ENCODE peak calls at places on chromosomes 11 and 22, in five cellular contexts. One of them, this sample, is unnamed.
A peak's percentile ranks its signal among the peaks of the same experiment; 100 is the strongest.

GRCh38 chr11:104999716-105000115 is 23.3 kb downstream of the CASP5 start:
- DNase-seq in AG04449: no peak
- DNase-seq in pancreas: no peak
- DNase-seq in NT2/D1: no peak
- DNase-seq in H7: no peak
- DNase-seq in this sample: no peak

GRCh38 chr11:12128191-12128841 is 17.9 kb downstream of the MICAL2 start:
- DNase-seq in AG04449: no peak
- DNase-seq in NT2/D1: no peak
- DNase-seq in H7: no peak
- DNase-seq in pancreas: no peak
- DNase-seq in this sample: no peak

GRCh38 chr11:111585371-111585770 is 16.9 kb upstream of the SIK2 start:
- DNase-seq in H7: no peak
- DNase-seq in NT2/D1: no peak
- DNase-seq in pancreas: no peak
- DNase-seq in AG04449: peak; percentile 34
- DNase-seq in this sample: no peak

GRCh38 chr11:83033367-83033766 is 38.3 kb downstream of the RAB30 start:
- DNase-seq in NT2/D1: no peak
- DNase-seq in pancreas: no peak
- DNase-seq in H7: no peak
- DNase-seq in AG04449: no peak
- DNase-seq in this sample: no peak

GRCh38 chr22:38456841-38457699 is 2.1 kb upstream of the KCNJ4 start:
- DNase-seq in pancreas: no peak
- DNase-seq in NT2/D1: no peak
- DNase-seq in H7: no peak
- DNase-seq in AG04449: no peak
- DNase-seq in this sample: no peak

GRCh38 chr11:10906521-10906920 is 48.7 kb upstream of the ZBED5 start:
- DNase-seq in NT2/D1: no peak
- DNase-seq in AG04449: no peak
- DNase-seq in pancreas: no peak
- DNase-seq in H7: no peak
- DNase-seq in this sample: peak; percentile 56

GRCh38 chr11:131297441-131297840 is 73.0 kb upstream of the NTM start:
- DNase-seq in H7: peak; percentile 18
- DNase-seq in AG04449: no peak
- DNase-seq in pancreas: no peak
- DNase-seq in NT2/D1: no peak
- DNase-seq in this sample: no peak

GRCh38 chr11:131684111-131685060 is 314.0 kb downstream of the NTM start:
- DNase-seq in AG04449: no peak
- DNase-seq in NT2/D1: no peak
- DNase-seq in H7: no peak
- DNase-seq in pancreas: no peak
- DNase-seq in this sample: no peak

GRCh38 chr11:37449146-37449545 is 851.1 kb upstream of the RAG2 start:
- DNase-seq in AG04449: peak; percentile 16
- DNase-seq in H7: peak; percentile 6
- DNase-seq in pancreas: no peak
- DNase-seq in NT2/D1: peak; percentile 44
- DNase-seq in this sample: peak; percentile 15

GRCh38 chr11:45885921-45886721 is 670 bp downstream of the MAPK8IP1 start:
- DNase-seq in H7: peak; percentile 93
- DNase-seq in NT2/D1: no peak
- DNase-seq in pancreas: peak; percentile 80
- DNase-seq in AG04449: no peak
- DNase-seq in this sample: no peak

GRCh38 chr11:85948884-85949283 is 93.7 kb downstream of the CCDC83 start:
- DNase-seq in NT2/D1: no peak
- DNase-seq in AG04449: no peak
- DNase-seq in pancreas: no peak
- DNase-seq in H7: no peak
- DNase-seq in this sample: no peak

GRCh38 chr11:78613053-78613813 is 38.6 kb upstream of the NARS2 start:
- DNase-seq in pancreas: no peak
- DNase-seq in NT2/D1: no peak
- DNase-seq in H7: no peak
- DNase-seq in AG04449: no peak
- DNase-seq in this sample: no peak

GRCh38 chr11:43944761-43945311 is 2.4 kb downstream of the C11orf96 start:
- DNase-seq in H7: peak; percentile 94
- DNase-seq in AG04449: no peak
- DNase-seq in NT2/D1: no peak
- DNase-seq in pancreas: peak; percentile 86
- DNase-seq in this sample: no peak

GRCh38 chr11:35555238-35555887 is 29.9 kb upstream of the PAMR1 start:
- DNase-seq in pancreas: no peak
- DNase-seq in H7: no peak
- DNase-seq in NT2/D1: no peak
- DNase-seq in AG04449: no peak
- DNase-seq in this sample: no peak

GRCh38 chr22:46618667-46619066 is 1.5 kb upstream of the GRAMD4 start:
- DNase-seq in AG04449: no peak
- DNase-seq in pancreas: no peak
- DNase-seq in H7: no peak
- DNase-seq in NT2/D1: no peak
- DNase-seq in this sample: no peak

GRCh38 chr11:111206472-111206871 is 39.1 kb upstream of the POU2AF2 start:
- DNase-seq in pancreas: no peak
- DNase-seq in AG04449: peak; percentile 38
- DNase-seq in NT2/D1: no peak
- DNase-seq in H7: no peak
- DNase-seq in this sample: peak; percentile 8

GRCh38 chr11:72123117-72123653 is 10.7 kb upstream of the ANAPC15 start:
- DNase-seq in NT2/D1: no peak
- DNase-seq in AG04449: no peak
- DNase-seq in H7: no peak
- DNase-seq in pancreas: no peak
- DNase-seq in this sample: no peak

GRCh38 chr11:1039481-1040427 is 3.2 kb upstream of the MUC6 start:
- DNase-seq in NT2/D1: no peak
- DNase-seq in pancreas: peak; percentile 90
- DNase-seq in AG04449: no peak
- DNase-seq in H7: no peak
- DNase-seq in this sample: no peak

GRCh38 chr11:119486691-119487259 is 63.8 kb upstream of the THY1 start:
- DNase-seq in pancreas: no peak
- DNase-seq in AG04449: no peak
- DNase-seq in NT2/D1: no peak
- DNase-seq in H7: no peak
- DNase-seq in this sample: no peak

GRCh38 chr11:85394288-85394687 is 232.9 kb downstream of the DLG2 start:
- DNase-seq in NT2/D1: no peak
- DNase-seq in AG04449: no peak
- DNase-seq in H7: no peak
- DNase-seq in pancreas: no peak
- DNase-seq in this sample: no peak

GRCh38 chr11:114258696-114259095 is 37.5 kb upstream of the NNMT start:
- DNase-seq in H7: peak; percentile 26
- DNase-seq in pancreas: no peak
- DNase-seq in AG04449: no peak
- DNase-seq in NT2/D1: no peak
- DNase-seq in this sample: no peak
- H3K4me3 ChIP-seq in H7: no peak overlapping the region
- H3K4me3 ChIP-seq in pancreas: no peak overlapping the region
- H3K4me3 ChIP-seq in AG04449: no peak overlapping the region
- H3K4me3 ChIP-seq in NT2/D1: no peak overlapping the region
- H3K4me3 ChIP-seq in this sample: no peak overlapping the region

GRCh38 chr22:49965291-49966040 is 4.9 kb downstream of the PIM3 start:
- DNase-seq in pancreas: peak; percentile 82
- DNase-seq in AG04449: no peak
- DNase-seq in NT2/D1: no peak
- DNase-seq in H7: peak; percentile 56
- DNase-seq in this sample: no peak

GRCh38 chr22:49964493-49965290 is 4.1 kb downstream of the PIM3 start:
- DNase-seq in NT2/D1: no peak
- DNase-seq in H7: peak; percentile 43
- DNase-seq in pancreas: peak; percentile 79
- DNase-seq in AG04449: no peak
- DNase-seq in this sample: no peak

GRCh38 chr22:49962751-49963646 is 2.4 kb downstream of the PIM3 start:
- DNase-seq in NT2/D1: no peak
- DNase-seq in H7: peak; percentile 48
- DNase-seq in AG04449: no peak
- DNase-seq in pancreas: peak; percentile 86
- DNase-seq in this sample: no peak

GRCh38 chr22:49963647-49964026 is 3.1 kb downstream of the PIM3 start:
- DNase-seq in H7: no peak
- DNase-seq in NT2/D1: no peak
- DNase-seq in pancreas: no peak
- DNase-seq in AG04449: no peak
- DNase-seq in this sample: no peak

GRCh38 chr22:49964136-49964492 is 3.5 kb downstream of the PIM3 start:
- DNase-seq in AG04449: no peak
- DNase-seq in NT2/D1: no peak
- DNase-seq in pancreas: peak; percentile 76
- DNase-seq in H7: peak; percentile 43
- DNase-seq in this sample: no peak
- H3K4me3 ChIP-seq in AG04449: no peak overlapping the region
- H3K4me3 ChIP-seq in NT2/D1: no peak overlapping the region
- H3K4me3 ChIP-seq in pancreas: peak overlapping the region; percentile 94
- H3K4me3 ChIP-seq in H7: no peak overlapping the region
- H3K4me3 ChIP-seq in this sample: no peak overlapping the region

DNA sequence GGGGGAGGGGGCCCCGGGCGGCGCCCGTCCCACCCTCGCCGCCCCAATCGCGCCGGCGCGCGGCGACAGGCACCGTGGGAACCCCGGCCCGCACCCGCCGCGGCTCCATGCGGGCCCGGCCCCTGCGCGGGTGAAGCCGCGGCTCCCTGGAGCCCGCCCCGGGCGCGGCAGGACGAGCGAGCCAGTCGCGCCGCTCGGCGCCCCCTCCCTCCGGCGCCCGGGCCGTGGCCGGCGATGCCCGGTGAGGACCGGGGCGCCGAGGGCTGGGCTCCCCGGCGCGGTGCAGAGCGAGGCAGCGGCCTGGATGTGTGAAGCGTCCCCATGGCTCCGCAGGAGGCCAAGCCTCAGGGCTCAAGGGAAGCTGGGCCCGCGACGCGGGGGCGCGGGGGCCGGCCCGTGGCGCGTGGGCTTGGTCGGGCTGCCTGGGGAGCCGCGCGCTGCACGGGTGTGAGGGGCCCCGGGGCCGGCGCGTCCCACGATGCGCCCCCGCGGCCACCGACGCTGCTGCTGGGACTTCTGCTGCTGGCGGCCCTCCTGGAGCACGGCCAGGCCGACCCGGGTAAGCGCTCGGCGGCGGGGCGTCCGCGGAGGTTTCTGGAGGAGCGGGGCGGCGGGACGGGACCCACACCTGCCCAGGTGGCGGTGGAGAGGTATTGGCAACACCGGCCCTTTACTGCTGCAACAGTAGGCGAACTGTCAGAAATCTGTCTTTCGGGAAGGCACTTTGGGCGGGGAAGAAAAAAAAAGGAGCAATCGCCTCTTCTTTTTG is 119.3 kb downstream of the HIPK3 start:
- DNase-seq in NT2/D1: no peak
- DNase-seq in H7: peak; percentile 78
- DNase-seq in pancreas: peak; percentile 79
- DNase-seq in AG04449: no peak
- DNase-seq in this sample: no peak
- H3K4me3 ChIP-seq in NT2/D1: peak overlapping the region; percentile 51
- H3K4me3 ChIP-seq in H7: peak overlapping the region; percentile 53
- H3K4me3 ChIP-seq in pancreas: peak overlapping the region; percentile 35
- H3K4me3 ChIP-seq in AG04449: peak overlapping the region; percentile 70
- H3K4me3 ChIP-seq in this sample: peak overlapping the region; percentile 69

GRCh38 chr22:40534379-40535188 is 101.9 kb downstream of the MRTFA start:
- DNase-seq in pancreas: no peak
- DNase-seq in NT2/D1: no peak
- DNase-seq in AG04449: no peak
- DNase-seq in H7: peak; percentile 36
- DNase-seq in this sample: no peak
- H3K4me3 ChIP-seq in pancreas: no peak overlapping the region
- H3K4me3 ChIP-seq in NT2/D1: no peak overlapping the region
- H3K4me3 ChIP-seq in AG04449: peak overlapping the region; percentile 28
- H3K4me3 ChIP-seq in H7: no peak overlapping the region
- H3K4me3 ChIP-seq in this sample: no peak overlapping the region

GRCh38 chr22:23838686-23839468 is at the start of gene DERL3:
- DNase-seq in pancreas: peak; percentile 99
- DNase-seq in NT2/D1: peak; percentile 95
- DNase-seq in H7: peak; percentile 98
- DNase-seq in AG04449: peak; percentile 46
- DNase-seq in this sample: peak; percentile 93
- H3K4me3 ChIP-seq in pancreas: peak within 1 kb of the TSS; percentile 58
- H3K4me3 ChIP-seq in NT2/D1: peak within 1 kb of the TSS; percentile 67
- H3K4me3 ChIP-seq in H7: peak within 1 kb of the TSS; percentile 70
- H3K4me3 ChIP-seq in AG04449: peak within 1 kb of the TSS; percentile 47
- H3K4me3 ChIP-seq in this sample: peak within 1 kb of the TSS; percentile 45

GRCh38 chr11:115499241-115499799 is 4.9 kb downstream of the CADM1 start:
- DNase-seq in H7: no peak
- DNase-seq in pancreas: no peak
- DNase-seq in AG04449: no peak
- DNase-seq in NT2/D1: no peak
- DNase-seq in this sample: no peak

GRCh38 chr11:115499891-115500290 is 4.3 kb downstream of the CADM1 start:
- DNase-seq in NT2/D1: no peak
- DNase-seq in H7: no peak
- DNase-seq in AG04449: no peak
- DNase-seq in pancreas: no peak
- DNase-seq in this sample: no peak

GRCh38 chr11:115496892-115497291 is 7.3 kb downstream of the CADM1 start:
- DNase-seq in NT2/D1: no peak
- DNase-seq in AG04449: no peak
- DNase-seq in pancreas: no peak
- DNase-seq in H7: no peak
- DNase-seq in this sample: no peak

GRCh38 chr11:115497303-115497702 is 6.9 kb downstream of the CADM1 start:
- DNase-seq in H7: no peak
- DNase-seq in AG04449: no peak
- DNase-seq in pancreas: no peak
- DNase-seq in NT2/D1: no peak
- DNase-seq in this sample: no peak

GRCh38 chr11:115498354-115498753 is 5.9 kb downstream of the CADM1 start:
- DNase-seq in pancreas: no peak
- DNase-seq in H7: no peak
- DNase-seq in NT2/D1: no peak
- DNase-seq in AG04449: no peak
- DNase-seq in this sample: no peak
- H3K4me3 ChIP-seq in pancreas: no peak overlapping the region
- H3K4me3 ChIP-seq in H7: no peak overlapping the region
- H3K4me3 ChIP-seq in NT2/D1: no peak overlapping the region
- H3K4me3 ChIP-seq in AG04449: no peak overlapping the region
- H3K4me3 ChIP-seq in this sample: no peak overlapping the region

DNA sequence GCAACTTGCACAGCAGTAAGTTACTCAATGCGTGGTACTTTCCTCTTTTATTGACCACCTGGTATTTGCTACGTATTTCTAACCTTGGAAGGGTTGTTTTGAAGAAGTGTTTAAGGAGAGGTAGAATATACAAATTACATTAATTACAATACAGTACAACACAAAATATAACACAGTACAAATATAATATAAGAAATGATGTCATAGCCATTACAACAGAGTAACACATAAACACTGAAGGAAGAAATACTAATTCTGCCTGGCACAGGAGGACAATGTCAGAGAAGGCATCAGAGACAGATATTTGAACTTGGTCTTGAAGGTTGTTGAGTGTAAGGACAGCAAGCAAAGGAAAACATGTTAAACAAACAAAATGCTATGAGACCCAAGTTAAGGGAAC is 25.6 kb downstream of the PAK1 start:
- DNase-seq in AG04449: no peak
- DNase-seq in NT2/D1: no peak
- DNase-seq in H7: no peak
- DNase-seq in pancreas: no peak
- DNase-seq in this sample: no peak
- H3K4me3 ChIP-seq in AG04449: no peak overlapping the region
- H3K4me3 ChIP-seq in NT2/D1: no peak overlapping the region
- H3K4me3 ChIP-seq in H7: no peak overlapping the region
- H3K4me3 ChIP-seq in pancreas: no peak overlapping the region
- H3K4me3 ChIP-seq in this sample: no peak overlapping the region

GRCh38 chr11:5553347-5553746 is 5.0 kb upstream of the OR52H1 start:
- DNase-seq in NT2/D1: no peak
- DNase-seq in pancreas: no peak
- DNase-seq in AG04449: no peak
- DNase-seq in H7: no peak
- DNase-seq in this sample: no peak
- H3K4me3 ChIP-seq in NT2/D1: no peak overlapping the region
- H3K4me3 ChIP-seq in pancreas: no peak overlapping the region
- H3K4me3 ChIP-seq in AG04449: no peak overlapping the region
- H3K4me3 ChIP-seq in H7: no peak overlapping the region
- H3K4me3 ChIP-seq in this sample: no peak overlapping the region